ENCODE peak calls at places on chromosome 10, in four cellular contexts. R, X, I and U are unnamed samples.

GRCh38 chr10:99964791-99965190 is 45.0 kb downstream of the DNMBP start:
- DNase-seq in R (no peak), X (no peak), I (no peak), U (no peak)

GRCh38 chr10:24866615-24867583 is 85.5 kb downstream of the PRTFDC1 start:
- DNase-seq in R (no peak), X (peak), I (no peak), U (no peak)

GRCh38 chr10:33612551-33612950 is 278.1 kb upstream of the NRP1 start:
- DNase-seq in R (no peak), X (no peak), I (no peak), U (no peak)

GRCh38 chr10:71970331-71970730 is 6.1 kb downstream of the CHST3 start:
- DNase-seq in R (peak), X (peak), I (peak), U (no peak)

GRCh38 chr10:24551161-24551560 is 172.5 kb downstream of the ARHGAP21 start:
- DNase-seq in R (no peak), X (no peak), I (no peak), U (no peak)

GRCh38 chr10:71394926-71395562 is 1.7 kb upstream of the CDH23 start:
- DNase-seq in R (no peak), X (no peak), I (peak), U (no peak)

GRCh38 chr10:112851582-112851981 is 98.5 kb upstream of the TCF7L2 start:
- DNase-seq in R (no peak), X (no peak), I (no peak), U (no peak)

GRCh38 chr10:9602930-9603459 is 1414.7 kb upstream of the CELF2 start:
- DNase-seq in R (no peak), X (no peak), I (no peak), U (no peak)

GRCh38 chr10:83555264-83555663 is 584.0 kb upstream of the GHITM start:
- DNase-seq in R (no peak), X (no peak), I (no peak), U (peak)

GRCh38 chr10:96415896-96416554 is 57.2 kb upstream of the OPALIN start:
- DNase-seq in R (no peak), X (no peak), I (peak), U (no peak)

GRCh38 chr10:37860494-37861190 is 3.2 kb upstream of the ZNF248 start:
- DNase-seq in R (no peak), X (no peak), I (no peak), U (no peak)

GRCh38 chr10:35216303-35216905 is 89.8 kb downstream of the CREM start:
- DNase-seq in R (no peak), X (no peak), I (no peak), U (no peak)

GRCh38 chr10:69290993-69291392 is 12.7 kb downstream of the HK1 start:
- DNase-seq in R (no peak), X (no peak), I (no peak), U (no peak)

GRCh38 chr10:28587270-28587969 is 54.5 kb downstream of the WAC start:
- DNase-seq in R (no peak), X (no peak), I (no peak), U (no peak)

GRCh38 chr10:83012866-83013265 is 1126.4 kb upstream of the GHITM start:
- DNase-seq in R (no peak), X (no peak), I (no peak), U (no peak)

GRCh38 chr10:1141261-1141660 is 85.1 kb downstream of the WDR37 start:
- DNase-seq in R (no peak), X (no peak), I (peak), U (no peak)

GRCh38 chr10:133041101-133041500 is 46.6 kb upstream of the ADGRA1 start:
- DNase-seq in R (no peak), X (no peak), I (no peak), U (no peak)

GRCh38 chr10:132577350-132578005 is 39.9 kb downstream of the INPP5A start:
- DNase-seq in R (peak), X (no peak), I (no peak), U (no peak)

GRCh38 chr10:104680467-104681401 is 39.6 kb downstream of the SORCS3 start:
- DNase-seq in R (peak), X (no peak), I (peak), U (no peak)

GRCh38 chr10:11264481-11265044 is 246.9 kb downstream of the CELF2 start:
- DNase-seq in R (no peak), X (no peak), I (no peak), U (no peak)

GRCh38 chr10:123570051-123570897 is 95.9 kb upstream of the GPR26 start:
- DNase-seq in R (no peak), X (no peak), I (peak), U (no peak)

GRCh38 chr10:75864717-75865116 is 433.3 kb downstream of the LRMDA start:
- DNase-seq in R (no peak), X (no peak), I (no peak), U (no peak)

GRCh38 chr10:86400705-86401587 is 34.4 kb upstream of the GRID1 start:
- DNase-seq in R (peak), X (no peak), I (peak), U (no peak)

GRCh38 chr10:67794909-67795460 is 43.0 kb downstream of the DNAJC12 start:
- DNase-seq in R (no peak), X (no peak), I (no peak), U (no peak)

GRCh38 chr10:119335671-119336353 is 128.4 kb downstream of the GRK5 start:
- DNase-seq in R (no peak), X (no peak), I (no peak), U (no peak)

GRCh38 chr10:74612195-74612594 is 214.2 kb upstream of the KAT6B start:
- DNase-seq in R (no peak), X (no peak), I (no peak), U (no peak)

GRCh38 chr10:32256613-32257437 is 90.1 kb downstream of the EPC1 start:
- DNase-seq in R (peak), X (peak), I (peak), U (peak)

GRCh38 chr10:54853883-54854282 is 52.9 kb upstream of the PCDH15 start:
- DNase-seq in R (no peak), X (no peak), I (no peak), U (no peak)

GRCh38 chr10:35778344-35778743 is 136.2 kb upstream of the FZD8 start:
- DNase-seq in R (no peak), X (no peak), I (no peak), U (no peak)

GRCh38 chr10:6328708-6329423 is 126.1 kb downstream of the PFKFB3 start:
- DNase-seq in R (no peak), X (no peak), I (no peak), U (no peak)

GRCh38 chr10:13592306-13592705 is 5.5 kb downstream of the PRPF18 start:
- DNase-seq in R (no peak), X (no peak), I (no peak), U (no peak)

GRCh38 chr10:84352251-84352842 is 24.0 kb downstream of the CCSER2 start:
- DNase-seq in R (peak), X (peak), I (peak), U (no peak)

DNA sequence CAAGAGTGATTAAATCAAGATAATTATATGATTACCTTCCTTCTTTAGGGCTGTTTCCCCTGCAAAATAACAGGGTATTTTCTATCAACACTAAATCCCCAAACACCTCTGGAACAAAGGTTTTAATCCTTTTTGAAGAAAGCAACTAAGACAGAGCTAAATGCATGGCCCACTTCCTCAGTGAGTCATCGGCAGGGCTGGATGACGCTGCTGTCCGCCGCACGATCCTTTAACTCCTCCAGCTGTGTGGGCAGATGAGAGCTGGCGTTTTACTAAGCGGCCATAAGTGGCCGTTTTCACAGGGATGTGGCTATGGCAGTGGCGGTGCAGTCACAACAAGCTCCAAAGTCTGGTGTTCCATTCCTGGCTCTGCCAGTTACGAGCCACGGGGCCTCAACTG is 76.0 kb upstream of the C1QL3 start:
- DNase-seq in R (no peak), X (peak), I (no peak), U (no peak)
- TF ChIP-seq NRF1 in R (no peak), X (no peak), I (no peak), U (no peak)

DNA sequence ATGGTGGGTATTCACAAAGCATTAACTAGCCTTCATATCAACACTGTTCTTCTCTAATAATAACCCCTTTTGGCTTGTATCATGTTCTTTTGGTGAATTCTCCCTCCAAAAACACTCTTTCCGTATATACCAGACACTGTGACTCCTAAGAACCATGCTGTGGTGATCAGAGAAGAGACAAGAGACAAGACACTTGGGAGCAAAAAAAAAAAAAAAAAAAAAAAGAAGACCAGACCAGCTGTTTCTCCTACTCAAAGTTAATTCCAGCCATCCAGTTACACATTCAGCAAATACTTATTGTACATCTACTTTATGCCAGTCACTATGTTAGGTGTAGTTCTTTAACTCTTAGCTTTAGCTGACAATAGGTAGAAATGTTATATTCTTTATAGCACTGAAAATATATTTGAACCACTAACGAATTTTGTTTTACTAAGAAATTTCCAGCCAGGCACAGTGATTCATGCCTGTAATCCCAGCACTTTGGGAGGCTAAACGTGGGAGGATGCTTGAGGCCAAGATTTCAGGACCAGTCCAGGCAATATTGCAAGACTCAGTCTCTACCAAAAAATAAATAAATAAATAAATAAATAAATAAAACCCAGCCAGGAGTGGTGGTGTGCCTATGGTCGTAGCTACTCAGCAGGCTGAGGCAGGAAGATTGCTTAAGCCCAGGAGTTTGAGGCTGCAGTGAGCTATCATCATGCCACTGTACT is 40.0 kb downstream of the PIP4K2A start:
- DNase-seq in R (no peak), X (no peak), I (no peak), U (no peak)
- TF ChIP-seq NRF1 in R (no peak), X (no peak), I (no peak), U (no peak)

GRCh38 chr10:116891208-116891607 is 41.9 kb downstream of the ENO4 start:
- DNase-seq in R (peak), X (no peak), I (no peak), U (no peak)

GRCh38 chr10:116889066-116889465 is 39.8 kb downstream of the ENO4 start:
- DNase-seq in R (no peak), X (no peak), I (no peak), U (no peak)

GRCh38 chr10:116888380-116889055 is 39.2 kb downstream of the ENO4 start:
- DNase-seq in R (no peak), X (no peak), I (no peak), U (no peak)

GRCh38 chr10:116893686-116894037 is 44.4 kb downstream of the ENO4 start:
- DNase-seq in R (no peak), X (no peak), I (no peak), U (no peak)

DNA sequence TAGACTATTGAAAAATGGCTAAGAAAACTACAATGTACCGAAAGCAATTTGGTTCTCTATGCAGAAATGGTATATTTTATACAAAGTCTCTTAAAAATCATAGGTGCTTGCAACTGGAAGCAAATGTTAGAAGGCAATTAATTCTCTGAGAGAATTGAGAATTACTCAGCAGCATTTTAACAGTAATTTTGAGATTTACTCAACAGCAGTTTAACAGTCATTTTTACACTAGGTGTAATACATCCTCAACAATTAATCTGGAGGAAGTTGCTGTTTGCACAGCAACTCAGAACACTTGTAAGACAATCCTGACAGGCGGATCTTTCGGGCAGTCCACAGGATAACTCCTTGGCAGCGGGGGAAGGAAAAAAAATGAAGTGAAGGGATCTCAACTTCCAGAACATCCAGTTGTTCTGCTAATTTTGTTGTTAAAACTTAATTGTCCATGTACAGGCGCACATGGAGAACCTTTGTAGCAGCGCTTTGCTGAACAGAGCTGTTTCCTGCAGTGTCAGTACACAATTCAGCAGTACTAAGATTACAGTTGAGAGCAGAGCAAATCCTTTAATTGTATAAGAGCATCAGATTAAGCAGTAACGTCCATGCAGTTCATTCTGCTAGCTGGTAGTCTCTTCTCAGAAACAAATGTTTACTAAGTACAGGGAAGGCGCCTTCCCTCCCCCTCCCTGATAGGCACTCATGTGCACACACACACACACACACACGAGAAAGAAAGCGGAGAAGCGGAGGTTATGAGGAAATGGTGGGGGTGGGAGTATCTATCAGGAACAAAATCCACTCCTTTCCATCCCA is 43.8 kb downstream of the ENO4 start:
- DNase-seq in R (no peak), X (no peak), I (no peak), U (no peak)
- TF ChIP-seq NRF1 in R (no peak), X (no peak), I (no peak), U (no peak)

GRCh38 chr10:128024426-128024825 is 101.8 kb downstream of the MKI67 start:
- DNase-seq in R (no peak), X (no peak), I (no peak), U (no peak)
- TF ChIP-seq NRF1 in R (no peak), X (no peak), I (no peak), U (no peak)

GRCh38 chr10:43871004-43871439 is 222.3 kb upstream of the ZNF32 start:
- DNase-seq in R (no peak), X (no peak), I (peak), U (no peak)

GRCh38 chr10:43868362-43868672 is 219.6 kb upstream of the ZNF32 start:
- DNase-seq in R (no peak), X (no peak), I (peak), U (no peak)

GRCh38 chr10:43871545-43871944 is 222.9 kb upstream of the ZNF32 start:
- DNase-seq in R (no peak), X (no peak), I (peak), U (no peak)

GRCh38 chr10:43868952-43869351 is 220.3 kb upstream of the ZNF32 start:
- DNase-seq in R (no peak), X (no peak), I (peak), U (no peak)

GRCh38 chr10:43869669-43870322 is 221.1 kb upstream of the ZNF32 start:
- DNase-seq in R (no peak), X (no peak), I (peak), U (no peak)
- TF ChIP-seq NRF1 in R (no peak), X (no peak), I (no peak), U (no peak)

DNA sequence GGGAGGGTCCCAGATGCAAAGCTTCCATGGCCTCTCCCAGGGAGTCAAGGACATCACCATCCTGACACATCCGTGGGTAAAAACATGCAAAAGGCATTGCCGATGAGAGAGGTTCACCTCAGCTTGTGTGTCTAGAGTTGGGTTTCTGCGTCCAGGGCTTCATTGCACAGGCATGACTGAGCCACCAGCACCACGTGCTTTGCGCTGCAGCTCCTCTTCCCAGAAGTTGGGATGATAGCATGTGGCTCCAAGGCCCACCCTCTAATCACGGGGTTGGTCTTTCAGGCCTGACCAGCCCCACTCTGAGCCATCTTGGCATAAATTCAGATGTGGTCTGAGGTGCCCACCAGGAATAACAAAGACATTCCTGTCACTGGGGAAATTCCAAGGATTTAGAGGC is 7.1 kb upstream of the RASGEF1A start:
- DNase-seq in R (no peak), X (no peak), I (no peak), U (no peak)
- TF ChIP-seq NRF1 in R (no peak), X (no peak), I (no peak), U (no peak)

DNA sequence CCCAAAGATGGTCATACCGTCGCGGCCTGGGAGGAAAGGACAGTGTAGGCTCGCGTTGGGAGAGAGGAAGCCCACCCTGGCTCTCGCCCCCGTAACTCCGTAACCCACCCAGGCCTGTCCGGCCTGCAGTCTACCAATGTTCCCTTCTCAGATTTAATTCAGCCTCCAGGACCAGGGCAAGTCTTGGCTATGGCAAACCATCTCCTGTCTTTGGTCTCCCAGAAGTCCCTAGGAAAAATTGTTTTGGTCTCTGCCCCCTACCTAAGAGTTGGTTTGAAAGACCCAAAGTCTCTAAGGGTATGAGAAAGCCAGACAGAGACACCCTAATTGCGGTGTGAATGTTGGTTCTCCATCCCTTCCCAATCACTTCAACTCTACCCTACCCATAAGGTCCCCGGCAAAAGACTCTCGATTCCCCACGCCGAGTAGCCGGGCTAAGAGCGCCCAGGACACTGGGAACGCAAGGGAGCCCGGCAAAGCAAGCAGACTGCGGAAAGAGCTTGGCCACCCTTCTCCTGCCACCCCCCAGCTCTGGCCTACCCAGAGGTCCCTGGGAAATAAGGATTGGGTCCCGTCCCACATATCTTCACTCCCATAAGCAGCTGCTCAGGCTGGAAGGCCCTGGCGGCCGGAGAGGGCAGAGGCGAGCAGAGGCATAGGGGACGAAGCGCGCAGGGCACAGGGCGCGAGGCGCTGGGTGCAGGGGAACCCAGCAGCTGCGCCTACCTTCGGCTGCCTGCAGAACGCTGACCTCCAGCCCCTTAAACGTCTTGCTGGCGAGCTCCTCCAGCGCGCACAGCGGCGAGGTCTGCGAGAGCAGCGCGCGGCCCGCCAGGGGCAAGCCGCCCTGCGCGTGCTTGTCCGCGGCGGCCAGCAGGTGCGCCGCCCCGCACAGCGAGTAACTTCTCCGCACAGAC is 1.2 kb downstream of the LBX1 start:
- DNase-seq in R (peak), X (no peak), I (no peak), U (no peak)
- TF ChIP-seq NRF1 in R (no peak), X (no peak), I (no peak), U (no peak)

GRCh38 chr10:130188195-130189175 is 52.3 kb downstream of the GLRX3 start:
- DNase-seq in R (no peak), X (no peak), I (no peak), U (no peak)
- TF ChIP-seq NRF1 in R (no peak), X (no peak), I (no peak), U (no peak)

GRCh38 chr10:26543567-26544306 is 105.6 kb downstream of the APBB1IP start:
- DNase-seq in R (no peak), X (no peak), I (no peak), U (peak)
- TF ChIP-seq NRF1 in R (no peak), X (no peak), I (no peak), U (no peak)

GRCh38 chr10:111035542-111035941 is 41.3 kb upstream of the ADRA2A start:
- DNase-seq in R (no peak), X (no peak), I (no peak), U (no peak)
- TF ChIP-seq NRF1 in R (no peak), X (no peak), I (no peak), U (no peak)